ENCODE peak calls at places on chromosome 18, in six cellular contexts. R, Q, P, B, O and G are unnamed samples. For H3K4me1, the result is how much of the 10 kb centered on the place peaks cover.

GRCh38 chr18:27860011-27860410 is 316.9 kb downstream of the CDH2 start:
- DNase-seq in R (no peak), Q (no peak), P (no peak), B (no peak), O (no peak), G (no peak)

GRCh38 chr18:457533-457932 is 43.0 kb downstream of the COLEC12 start:
- DNase-seq in R (no peak), Q (no peak), P (no peak), B (no peak), O (no peak), G (no peak)

GRCh38 chr18:76968073-76968472 is 145.7 kb downstream of the ZNF236 start:
- DNase-seq in R (no peak), Q (peak), P (no peak), B (no peak), O (no peak), G (no peak)

GRCh38 chr18:80229342-80229741 is 18.0 kb downstream of the PARD6G start:
- DNase-seq in R (no peak), Q (no peak), P (no peak), B (no peak), O (no peak), G (no peak)

GRCh38 chr18:69402219-69402989 is 1.7 kb downstream of the DOK6 start:
- DNase-seq in R (no peak), Q (no peak), P (no peak), B (no peak), O (no peak), G (no peak)

GRCh38 chr18:59902180-59902992 is 2.6 kb downstream of the PMAIP1 start:
- DNase-seq in R (no peak), Q (no peak), P (no peak), B (no peak), O (no peak), G (no peak)

GRCh38 chr18:40404284-40404683 is 1550.8 kb upstream of the PIK3C3 start:
- DNase-seq in R (no peak), Q (no peak), P (no peak), B (no peak), O (no peak), G (no peak)

GRCh38 chr18:79695856-79696850 is 16.6 kb downstream of the CTDP1 start:
- DNase-seq in R (no peak), Q (no peak), P (no peak), B (no peak), O (peak), G (peak)

GRCh38 chr18:32442575-32442974 is 28.1 kb downstream of the GAREM1 start:
- DNase-seq in R (no peak), Q (no peak), P (no peak), B (no peak), O (no peak), G (no peak)

GRCh38 chr18:31302991-31303390 is 15.0 kb upstream of the DSG1 start:
- DNase-seq in R (no peak), Q (no peak), P (no peak), B (no peak), O (no peak), G (no peak)

GRCh38 chr18:75643083-75643482 is 215.6 kb upstream of the SMIM21 start:
- DNase-seq in R (no peak), Q (no peak), P (no peak), B (no peak), O (no peak), G (no peak)

GRCh38 chr18:49949991-49950395 is 136.7 kb upstream of the ACAA2 start:
- DNase-seq in R (no peak), Q (no peak), P (no peak), B (no peak), O (no peak), G (no peak)

GRCh38 chr18:33781429-33781828 is 203.4 kb downstream of the ASXL3 start:
- DNase-seq in R (no peak), Q (no peak), P (no peak), B (no peak), O (no peak), G (no peak)

GRCh38 chr18:53909668-53910067 is 314.8 kb downstream of the MBD2 start:
- DNase-seq in R (no peak), Q (peak), P (peak), B (no peak), O (no peak), G (no peak)

GRCh38 chr18:70385474-70385873 is 96.6 kb downstream of the SOCS6 start:
- DNase-seq in R (no peak), Q (no peak), P (peak), B (no peak), O (no peak), G (no peak)

GRCh38 chr18:9631814-9632496 is 17.6 kb upstream of the PPP4R1 start:
- DNase-seq in R (no peak), Q (peak), P (no peak), B (no peak), O (no peak), G (no peak)

GRCh38 chr18:5317186-5317585 is 21.7 kb upstream of the ZBTB14 start:
- DNase-seq in R (no peak), Q (no peak), P (no peak), B (no peak), O (no peak), G (no peak)

GRCh38 chr18:59423251-59423650 is 64.2 kb upstream of the LMAN1 start:
- DNase-seq in R (no peak), Q (no peak), P (no peak), B (no peak), O (no peak), G (no peak)

GRCh38 chr18:75280427-75281280 is 70.1 kb downstream of the TSHZ1 start:
- DNase-seq in R (no peak), Q (no peak), P (no peak), B (no peak), O (no peak), G (no peak)

GRCh38 chr18:33957705-33958104 is 267.0 kb downstream of the NOL4 start:
- DNase-seq in R (no peak), Q (no peak), P (no peak), B (no peak), O (no peak), G (no peak)

GRCh38 chr18:47166235-47166634 is 9.9 kb downstream of the IER3IP1 start:
- DNase-seq in R (no peak), Q (no peak), P (no peak), B (no peak), O (no peak), G (no peak)

GRCh38 chr18:37424507-37424906 is 141.1 kb downstream of the CELF4 start:
- DNase-seq in R (no peak), Q (no peak), P (no peak), B (no peak), O (no peak), G (no peak)

GRCh38 chr18:63817441-63818051 is 42.3 kb downstream of the SERPINB7 start:
- DNase-seq in R (no peak), Q (no peak), P (no peak), B (no peak), O (no peak), G (no peak)

GRCh38 chr18:46319793-46320192 is 215.6 kb downstream of the HAUS1 start:
- DNase-seq in R (no peak), Q (no peak), P (no peak), B (no peak), O (no peak), G (no peak)

GRCh38 chr18:32735781-32736180 is 37.0 kb downstream of the KLHL14 start:
- DNase-seq in R (no peak), Q (no peak), P (no peak), B (no peak), O (no peak), G (no peak)

GRCh38 chr18:40937386-40937785 is 1017.6 kb upstream of the PIK3C3 start:
- DNase-seq in R (no peak), Q (no peak), P (no peak), B (no peak), O (no peak), G (no peak)

GRCh38 chr18:24544141-24544498 is 83.7 kb downstream of the HRH4 start:
- DNase-seq in R (no peak), Q (no peak), P (no peak), B (no peak), O (no peak), G (no peak)

GRCh38 chr18:741931-742512 is 29.6 kb upstream of the ENOSF1 start:
- DNase-seq in R (no peak), Q (no peak), P (no peak), B (no peak), O (no peak), G (no peak)

GRCh38 chr18:69755041-69755440 is 192.6 kb downstream of the CD226 start:
- DNase-seq in R (no peak), Q (no peak), P (no peak), B (no peak), O (no peak), G (no peak)

GRCh38 chr18:79786781-79787526 is 10.8 kb upstream of the KCNG2 start:
- DNase-seq in R (no peak), Q (no peak), P (no peak), B (no peak), O (no peak), G (peak)

GRCh38 chr18:74315464-74316256 is at the start of gene C18orf63:
- DNase-seq in R (no peak), Q (no peak), P (no peak), B (no peak), O (no peak), G (no peak)

GRCh38 chr18:8898990-8899389 is 193.6 kb downstream of the MTCL1 start:
- DNase-seq in R (no peak), Q (no peak), P (no peak), B (no peak), O (no peak), G (no peak)

GRCh38 chr18:63890950-63891304 is 3.4 kb downstream of the SERPINB2 start:
- DNase-seq in R (no peak), Q (no peak), P (no peak), B (no peak), O (no peak), G (no peak)

GRCh38 chr18:62461591-62461990 is 61.2 kb upstream of the ZCCHC2 start:
- DNase-seq in R (no peak), Q (no peak), P (no peak), B (no peak), O (no peak), G (no peak)

GRCh38 chr18:62458346-62458745 is 64.5 kb upstream of the ZCCHC2 start:
- DNase-seq in R (no peak), Q (no peak), P (no peak), B (no peak), O (no peak), G (no peak)

GRCh38 chr18:62460851-62461300 is 61.9 kb upstream of the ZCCHC2 start:
- DNase-seq in R (no peak), Q (no peak), P (no peak), B (no peak), O (no peak), G (peak)

GRCh38 chr18:62457830-62458229 is 65.0 kb upstream of the ZCCHC2 start:
- DNase-seq in R (no peak), Q (no peak), P (no peak), B (no peak), O (no peak), G (no peak)

GRCh38 chr18:62458868-62459716 is 63.7 kb upstream of the ZCCHC2 start:
- DNase-seq in R (no peak), Q (no peak), P (no peak), B (no peak), O (no peak), G (no peak)
- H3K4me1 ChIP-seq in R (under half), Q (under half), P (under half), B (under half), O (under half), G (under half)

DNA sequence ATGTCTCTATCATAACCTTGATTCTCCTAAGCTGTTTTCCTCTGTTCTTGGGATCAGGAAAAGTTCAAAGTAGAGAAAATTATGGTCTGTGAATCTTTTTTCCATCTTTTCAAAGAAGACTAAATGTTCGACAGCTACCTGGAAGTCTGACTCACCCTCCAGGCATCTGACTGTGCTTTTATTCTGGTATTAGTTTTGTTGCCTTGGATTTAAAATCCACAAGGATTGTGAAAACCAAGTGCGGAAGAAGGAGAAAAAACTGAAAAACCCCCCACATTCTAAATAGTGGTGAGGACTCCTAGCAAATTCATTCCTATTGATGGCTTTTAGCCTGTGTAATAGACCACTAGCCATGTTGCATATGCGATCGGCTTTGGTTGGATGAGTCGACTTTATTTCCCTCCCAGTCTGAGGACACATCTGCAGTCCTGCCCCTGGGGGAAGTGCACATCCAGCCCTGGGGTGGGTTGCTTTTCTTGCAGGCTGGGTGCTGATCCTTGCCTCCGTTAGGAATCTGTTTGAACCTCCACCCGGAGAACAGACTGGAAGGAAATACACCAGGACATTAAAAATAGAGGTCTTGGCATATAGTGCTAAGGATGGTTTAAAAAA is 16.9 kb downstream of the LDLRAD4 start:
- DNase-seq in R (no peak), Q (peak), P (no peak), B (no peak), O (peak), G (peak)
- H3K4me1 ChIP-seq in R (under half), Q (under half), P (under half), B (under half), O (under half), G (under half)

GRCh38 chr18:22067682-22068081 is 101.7 kb upstream of the GATA6 start:
- DNase-seq in R (no peak), Q (no peak), P (no peak), B (no peak), O (no peak), G (no peak)

GRCh38 chr18:22073411-22073810 is 96.0 kb upstream of the GATA6 start:
- DNase-seq in R (no peak), Q (no peak), P (no peak), B (no peak), O (no peak), G (no peak)

GRCh38 chr18:22066083-22066485 is 103.3 kb upstream of the GATA6 start:
- DNase-seq in R (no peak), Q (no peak), P (no peak), B (no peak), O (no peak), G (no peak)

GRCh38 chr18:22067109-22067508 is 102.3 kb upstream of the GATA6 start:
- DNase-seq in R (no peak), Q (no peak), P (no peak), B (no peak), O (no peak), G (no peak)

GRCh38 chr18:22069916-22070315 is 99.5 kb upstream of the GATA6 start:
- DNase-seq in R (no peak), Q (no peak), P (no peak), B (no peak), O (no peak), G (no peak)
- H3K4me1 ChIP-seq in R (under half), Q (under half), P (under half), B (under half), O (under half), G (under half)

DNA sequence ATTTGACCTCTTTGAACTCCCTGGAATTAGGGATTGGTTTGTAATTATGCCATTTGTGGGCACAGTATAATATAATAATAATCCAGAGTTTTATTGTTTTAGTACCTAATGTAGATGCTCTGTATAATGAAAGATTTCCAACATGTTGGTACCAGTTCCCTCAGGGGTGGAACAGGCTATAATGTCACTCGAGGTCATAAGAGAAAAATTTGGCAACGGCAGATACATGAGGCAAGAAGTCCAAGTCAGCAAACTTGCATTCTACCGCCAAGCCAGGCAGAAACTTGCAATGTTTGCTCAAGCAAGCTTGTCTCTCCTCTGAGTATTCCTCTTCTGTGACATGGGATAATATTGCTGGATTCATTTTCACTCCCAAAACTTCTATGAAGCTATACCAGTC is 520.0 kb upstream of the SALL3 start:
- DNase-seq in R (no peak), Q (no peak), P (no peak), B (no peak), O (no peak), G (no peak)
- H3K4me1 ChIP-seq in R (under half), Q (under half), P (under half), B (under half), O (under half), G (under half)

GRCh38 chr18:3384664-3385189 is 65.2 kb upstream of the TGIF1 start:
- DNase-seq in R (no peak), Q (no peak), P (no peak), B (no peak), O (no peak), G (no peak)
- H3K4me1 ChIP-seq in R (under half), Q (under half), P (under half), B (under half), O (under half), G (under half)

DNA sequence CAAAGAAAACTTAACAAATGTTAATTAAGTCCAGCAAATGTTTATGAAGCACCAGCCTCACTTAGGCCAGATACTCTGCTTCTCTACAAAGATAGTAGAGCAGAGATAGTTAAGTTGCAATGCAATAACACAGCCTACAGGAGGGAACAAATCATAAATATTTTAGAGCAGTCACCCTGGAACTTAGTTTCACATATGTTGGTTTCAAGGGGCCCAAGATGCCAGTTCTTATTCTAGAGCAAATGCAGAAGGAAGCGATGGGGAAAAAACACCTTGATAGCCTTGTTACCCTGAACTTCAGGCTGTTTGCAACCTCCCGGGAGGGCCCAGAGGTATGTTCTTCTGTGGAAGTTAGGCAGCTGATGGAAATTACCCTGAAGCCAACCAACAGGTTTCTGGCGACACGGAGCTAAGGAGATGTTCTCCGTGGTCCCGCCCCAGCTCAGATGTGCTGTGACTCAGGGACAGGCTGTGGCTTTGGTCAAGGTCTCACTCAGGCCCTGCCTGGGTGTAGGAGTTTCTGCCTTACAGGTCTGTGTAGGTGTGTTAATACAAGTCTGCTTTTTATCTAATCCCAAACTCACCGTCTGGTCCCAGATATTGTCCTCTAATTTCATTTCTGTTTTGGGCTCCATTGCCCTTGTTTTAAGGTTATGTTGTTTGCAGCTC is 3.8 kb downstream of the CTIF start:
- DNase-seq in R (no peak), Q (no peak), P (no peak), B (no peak), O (no peak), G (no peak)
- H3K4me1 ChIP-seq in R (under half), Q (half or more), P (under half), B (half or more), O (half or more), G (under half)

GRCh38 chr18:57445488-57446319 is 10.5 kb downstream of the ONECUT2 start:
- DNase-seq in R (no peak), Q (no peak), P (no peak), B (no peak), O (no peak), G (no peak)

GRCh38 chr18:57444301-57444759 is 9.2 kb downstream of the ONECUT2 start:
- DNase-seq in R (no peak), Q (no peak), P (no peak), B (no peak), O (no peak), G (no peak)

GRCh38 chr18:57443716-57444115 is 8.5 kb downstream of the ONECUT2 start:
- DNase-seq in R (no peak), Q (no peak), P (no peak), B (no peak), O (no peak), G (no peak)

GRCh38 chr18:57441395-57441794 is 6.2 kb downstream of the ONECUT2 start:
- DNase-seq in R (no peak), Q (no peak), P (no peak), B (no peak), O (no peak), G (no peak)

GRCh38 chr18:57443247-57443646 is 8.1 kb downstream of the ONECUT2 start:
- DNase-seq in R (no peak), Q (no peak), P (no peak), B (no peak), O (no peak), G (no peak)
- H3K4me1 ChIP-seq in R (under half), Q (under half), P (under half), B (under half), O (under half), G (under half)

DNA sequence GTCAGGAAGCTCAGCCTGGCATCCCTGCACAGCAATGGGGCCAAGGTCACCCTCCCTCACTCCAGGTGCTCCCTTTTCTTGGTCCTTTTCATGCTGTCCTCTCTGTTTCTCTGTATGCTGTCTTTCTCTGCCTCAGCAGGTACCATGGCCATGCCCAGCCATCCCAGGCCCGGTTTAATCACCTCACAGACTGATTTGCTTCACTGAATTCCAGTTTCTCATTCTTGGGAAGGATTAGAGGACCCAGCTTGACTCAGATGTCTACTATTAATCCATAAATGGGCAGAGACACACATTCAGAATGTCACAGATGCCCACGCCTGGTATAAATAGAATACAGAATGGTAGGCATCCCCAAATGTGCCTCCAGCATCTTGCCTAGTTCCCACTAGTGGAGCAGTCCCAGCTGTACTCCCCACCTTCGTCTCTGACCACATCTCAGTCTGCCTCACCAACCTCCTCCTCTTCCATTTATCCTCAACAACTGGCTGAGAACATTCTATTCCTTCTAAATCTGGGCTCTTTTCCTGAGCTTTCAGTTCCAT is 14.2 kb upstream of the L3MBTL4 start:
- DNase-seq in R (no peak), Q (no peak), P (no peak), B (no peak), O (no peak), G (no peak)
- H3K4me1 ChIP-seq in R (under half), Q (under half), P (under half), B (under half), O (under half), G (under half)

GRCh38 chr18:58180172-58180571 is 136.1 kb downstream of the NEDD4L start:
- DNase-seq in R (no peak), Q (no peak), P (peak), B (no peak), O (no peak), G (no peak)

GRCh38 chr18:58177886-58178470 is 134.0 kb downstream of the NEDD4L start:
- DNase-seq in R (no peak), Q (no peak), P (no peak), B (no peak), O (no peak), G (no peak)

GRCh38 chr18:58183226-58183625 is 139.2 kb downstream of the NEDD4L start:
- DNase-seq in R (no peak), Q (no peak), P (no peak), B (no peak), O (no peak), G (peak)

GRCh38 chr18:58178476-58178875 is 134.4 kb downstream of the NEDD4L start:
- DNase-seq in R (no peak), Q (no peak), P (no peak), B (no peak), O (no peak), G (no peak)

GRCh38 chr18:58180738-58181353 is 136.8 kb downstream of the NEDD4L start:
- DNase-seq in R (peak), Q (no peak), P (peak), B (no peak), O (no peak), G (no peak)
- H3K4me1 ChIP-seq in R (under half), Q (under half), P (under half), B (under half), O (under half), G (half or more)